ENCODE peak calls at places on chromosomes 16 and 17, in nine cellular contexts. V is heart right ventricle, H is skeletal muscle cell, R is thoracic aorta, X is uterus, B is lower leg skin, Y is GM23338, M is ovary, U is HL-60. L is an unnamed sample.

GRCh38 chr16:74611721-74612120 is 4.8 kb upstream of the GLG1 start:
- DNase-seq in V (no peak), H (no peak), R (no peak), X (no peak), B (no peak), Y (no peak), M (no peak), U (no peak), L (no peak)

GRCh38 chr16:30875881-30876791 is 17.7 kb downstream of the BCL7C start:
- DNase-seq in V (no peak), H (no peak), R (no peak), X (no peak), B (no peak), Y (peak; percentile 33), M (no peak), U (no peak), L (no peak)

GRCh38 chr17:58242171-58242784 is 3.9 kb downstream of the LPO start:
- DNase-seq in V (no peak), H (no peak), R (no peak), X (no peak), B (no peak), Y (peak; percentile 48), M (no peak), U (no peak), L (peak; percentile 64)

GRCh38 chr16:4679854-4680636 is 13.3 kb upstream of the NUDT16L1 start:
- DNase-seq in V (peak; percentile 59), H (no peak), R (no peak), X (peak; percentile 91), B (no peak), Y (no peak), M (peak; percentile 81), U (peak; percentile 78), L (no peak)

GRCh38 chr17:9204623-9205329 is 183.5 kb downstream of the NTN1 start:
- DNase-seq in V (no peak), H (no peak), R (no peak), X (no peak), B (no peak), Y (no peak), M (no peak), U (no peak), L (no peak)

GRCh38 chr16:14109077-14109775 is 38.1 kb downstream of the MRTFB start:
- DNase-seq in V (no peak), H (no peak), R (no peak), X (no peak), B (no peak), Y (no peak), M (no peak), U (no peak), L (no peak)

GRCh38 chr16:30946671-30947532 is 2.0 kb upstream of the ORAI3 start:
- DNase-seq in V (no peak), H (no peak), R (no peak), X (no peak), B (peak; percentile 88), Y (no peak), M (peak; percentile 50), U (no peak), L (no peak)

GRCh38 chr17:7486181-7486580 is 2.0 kb downstream of the POLR2A start:
- DNase-seq in V (no peak), H (no peak), R (no peak), X (no peak), B (no peak), Y (no peak), M (no peak), U (no peak), L (no peak)

GRCh38 chr16:89357055-89357454 is 133.3 kb downstream of the ANKRD11 start:
- DNase-seq in V (no peak), H (no peak), R (no peak), X (no peak), B (no peak), Y (peak; percentile 65), M (no peak), U (no peak), L (no peak)

GRCh38 chr16:1297413-1297773 is 12.0 kb upstream of the UBE2I start:
- DNase-seq in V (no peak), H (no peak), R (no peak), X (no peak), B (no peak), Y (no peak), M (no peak), U (no peak), L (no peak)

GRCh38 chr16:27242868-27243590 is 25.5 kb downstream of the NSMCE1 start:
- DNase-seq in V (no peak), H (peak; percentile 87), R (peak; percentile 50), X (peak; percentile 42), B (peak; percentile 86), Y (peak; percentile 33), M (peak; percentile 25), U (no peak), L (no peak)

GRCh38 chr16:8955828-8956227 is 7.9 kb downstream of the USP7 start:
- DNase-seq in V (no peak), H (no peak), R (no peak), X (no peak), B (no peak), Y (no peak), M (no peak), U (no peak), L (no peak)

GRCh38 chr17:39800540-39800939 is 62.8 kb downstream of the GRB7 start:
- DNase-seq in V (no peak), H (no peak), R (no peak), X (no peak), B (no peak), Y (peak; percentile 22), M (no peak), U (no peak), L (no peak)

GRCh38 chr16:878886-879285 is 78.4 kb upstream of the GNG13 start:
- DNase-seq in V (no peak), H (no peak), R (no peak), X (no peak), B (no peak), Y (no peak), M (no peak), U (no peak), L (no peak)

DNA sequence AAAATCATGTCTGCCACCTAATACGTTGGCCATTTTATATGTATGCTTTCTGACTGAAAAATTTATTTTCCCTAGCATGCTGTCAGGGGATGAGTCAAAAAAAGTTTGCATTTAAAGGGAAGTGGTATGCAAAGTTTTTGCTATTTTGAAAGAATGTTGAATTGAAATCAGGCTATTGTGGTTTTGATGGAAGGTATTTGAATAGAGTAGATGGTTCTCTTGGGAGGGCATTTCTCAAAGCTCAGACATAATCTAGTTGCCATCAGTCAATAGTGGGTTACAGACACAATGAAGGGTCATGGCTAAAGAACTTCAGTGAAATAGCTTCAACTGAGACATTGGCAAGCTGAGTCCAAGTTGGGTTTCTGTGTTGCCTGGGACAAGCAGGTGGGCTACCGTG is 102.4 kb downstream of the MAP2K6 start:
- DNase-seq in V (no peak), H (no peak), R (no peak), X (no peak), B (no peak), Y (no peak), M (no peak), U (no peak), L (no peak)
- H3K4me3 ChIP-seq in V (no peak overlapping the region), H (no peak overlapping the region), R (no peak overlapping the region), X (no peak overlapping the region), B (no peak overlapping the region), Y (no peak overlapping the region), M (no peak overlapping the region), U (no peak overlapping the region), L (no peak overlapping the region)

GRCh38 chr17:35784895-35785294 is 10.5 kb downstream of the MMP28 start:
- DNase-seq in V (no peak), H (no peak), R (no peak), X (no peak), B (no peak), Y (no peak), M (no peak), U (no peak), L (no peak)
- H3K4me3 ChIP-seq in V (no peak overlapping the region), H (no peak overlapping the region), R (no peak overlapping the region), X (no peak overlapping the region), B (no peak overlapping the region), Y (no peak overlapping the region), M (no peak overlapping the region), U (no peak overlapping the region), L (no peak overlapping the region)

GRCh38 chr17:45118691-45119090 is 13.6 kb downstream of the PLCD3 start:
- DNase-seq in V (no peak), H (no peak), R (no peak), X (no peak), B (no peak), Y (no peak), M (no peak), U (no peak), L (no peak)

GRCh38 chr17:45121055-45121454 is 11.3 kb downstream of the PLCD3 start:
- DNase-seq in V (no peak), H (no peak), R (no peak), X (no peak), B (no peak), Y (peak; percentile 80), M (no peak), U (no peak), L (no peak)

GRCh38 chr17:45120558-45120957 is 11.8 kb downstream of the PLCD3 start:
- DNase-seq in V (no peak), H (no peak), R (no peak), X (no peak), B (no peak), Y (no peak), M (no peak), U (no peak), L (no peak)

GRCh38 chr17:45117848-45118646 is 14.3 kb downstream of the PLCD3 start:
- DNase-seq in V (no peak), H (no peak), R (no peak), X (no peak), B (no peak), Y (no peak), M (no peak), U (no peak), L (no peak)

GRCh38 chr17:45119964-45120363 is 12.4 kb downstream of the PLCD3 start:
- DNase-seq in V (no peak), H (no peak), R (no peak), X (no peak), B (no peak), Y (no peak), M (no peak), U (no peak), L (no peak)
- H3K4me3 ChIP-seq in V (no peak overlapping the region), H (no peak overlapping the region), R (no peak overlapping the region), X (no peak overlapping the region), B (no peak overlapping the region), Y (no peak overlapping the region), M (no peak overlapping the region), U (no peak overlapping the region), L (no peak overlapping the region)

DNA sequence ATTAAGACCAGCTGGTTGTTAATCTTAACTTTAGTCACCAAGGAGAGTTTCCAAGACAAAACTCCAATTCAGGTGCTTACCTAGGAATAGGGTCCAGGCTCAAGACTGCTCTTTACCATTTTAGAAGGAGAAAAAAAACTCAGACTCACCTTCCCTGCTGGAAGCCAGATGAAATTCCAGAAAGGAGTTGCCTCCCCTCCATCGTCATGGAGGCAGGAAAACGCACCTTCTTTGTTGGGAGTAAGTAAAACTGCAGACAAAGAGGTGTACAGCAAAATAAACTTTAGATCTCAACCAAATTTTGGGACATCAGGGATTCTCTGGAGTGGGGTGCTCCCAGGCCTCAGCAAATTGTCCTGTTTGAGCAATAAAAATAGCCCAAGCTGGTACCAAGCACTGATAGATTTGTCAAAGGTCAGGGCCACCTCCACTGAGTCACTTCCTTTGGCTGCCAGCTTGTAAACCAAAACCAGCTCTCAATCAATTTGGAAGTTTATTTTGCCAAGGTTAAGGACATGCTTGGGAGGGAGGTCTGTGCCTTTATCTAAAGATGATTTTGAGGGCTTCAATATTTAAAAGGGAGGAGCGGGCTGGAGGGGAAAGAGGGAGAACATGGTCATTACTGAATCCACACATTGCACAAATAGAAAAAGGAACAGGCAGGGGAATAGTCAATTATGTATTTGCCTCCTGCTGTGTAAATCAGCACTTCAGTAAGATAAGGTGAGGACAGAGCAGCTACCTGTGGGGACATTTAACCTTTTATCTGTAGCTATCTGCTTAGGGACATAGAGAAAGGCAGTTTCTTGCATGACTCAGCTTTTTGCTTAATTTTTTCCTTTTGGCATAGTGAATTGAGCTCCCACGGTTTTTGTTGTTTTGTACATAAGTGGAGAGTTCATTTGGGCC is 1.5 kb upstream of the ALDH3A2 start:
- DNase-seq in V (no peak), H (no peak), R (no peak), X (no peak), B (no peak), Y (peak; percentile 52), M (peak; percentile 46), U (no peak), L (no peak)
- H3K4me3 ChIP-seq in V (peak overlapping the region; percentile 99), H (peak overlapping the region; percentile 69), R (peak overlapping the region; percentile 93), X (peak overlapping the region; percentile 81), B (no peak overlapping the region), Y (peak overlapping the region; percentile 76), M (no peak overlapping the region), U (no peak overlapping the region), L (peak overlapping the region; percentile 83)